ENCODE peak calls at places on chromosomes 4 and X, in six cellular contexts. J, E, X, F, W and H are unnamed samples.

GRCh38 chr4:142953171-142953570 is 107.1 kb upstream of the INPP4B start:
- DNase-seq in J (no peak), E (no peak), X (no peak), F (no peak), W (no peak), H (no peak)

GRCh38 chrX:19682712-19683331 is 167.5 kb upstream of the MAP3K15 start:
- DNase-seq in J (peak), E (peak), X (no peak), F (peak), W (peak), H (peak)

GRCh38 chrX:63050225-63050624 is 300.9 kb downstream of the SPIN4 start:
- DNase-seq in J (no peak), E (peak), X (no peak), F (no peak), W (no peak), H (no peak)

GRCh38 chr4:26861434-26862186 is 969 bp downstream of the STIM2 start:
- DNase-seq in J (peak), E (peak), X (peak), F (peak), W (peak), H (peak)

GRCh38 chrX:43750248-43750676 is 94.2 kb downstream of the MAOA start:
- DNase-seq in J (peak), E (peak), X (no peak), F (peak), W (no peak), H (peak)

GRCh38 chrX:39811391-39811790 is 286.4 kb downstream of the BCOR start:
- DNase-seq in J (no peak), E (no peak), X (no peak), F (no peak), W (no peak), H (no peak)

GRCh38 chr4:185280608-185281007 is 71.2 kb downstream of the SNX25 start:
- DNase-seq in J (no peak), E (no peak), X (no peak), F (no peak), W (no peak), H (no peak)

GRCh38 chrX:65148232-65148631 is 172.0 kb upstream of the ZC4H2 start:
- DNase-seq in J (no peak), E (no peak), X (no peak), F (no peak), W (no peak), H (no peak)

GRCh38 chr4:2712261-2712842 is 43.8 kb downstream of the TNIP2 start:
- DNase-seq in J (no peak), E (no peak), X (no peak), F (no peak), W (no peak), H (no peak)

GRCh38 chrX:45622538-45622937 is 421.9 kb upstream of the DIPK2B start:
- DNase-seq in J (no peak), E (no peak), X (no peak), F (no peak), W (no peak), H (no peak)

GRCh38 chrX:130009658-130010223 is 27.3 kb downstream of the BCORL1 start:
- DNase-seq in J (no peak), E (no peak), X (no peak), F (no peak), W (no peak), H (no peak)

GRCh38 chr4:16157609-16158503 is 68.4 kb downstream of the TAPT1 start:
- DNase-seq in J (no peak), E (no peak), X (no peak), F (no peak), W (no peak), H (no peak)

GRCh38 chrX:13427441-13428054 is 107.7 kb upstream of the ATXN3L start:
- DNase-seq in J (no peak), E (no peak), X (no peak), F (no peak), W (no peak), H (no peak)